ENCODE peak calls at places on chromosomes 4 and X, in four cellular contexts. B, R, C and D are unnamed samples.

GRCh38 chrX:100376581-100376980 is 33.5 kb downstream of the PCDH19 start:
- DNase-seq in C (no peak), R (no peak), B (no peak), D (no peak)

GRCh38 chr4:65661469-65661868 is 8.8 kb downstream of the EPHA5 start:
- DNase-seq in C (no peak), B (peak; percentile 84), R (no peak), D (no peak)

GRCh38 chrX:78619829-78620228 is 39.3 kb downstream of the RTL3 start:
- DNase-seq in B (no peak), R (peak; percentile 20), C (peak; percentile 32), D (no peak)

GRCh38 chr4:74658114-74658513 is 136.2 kb downstream of the BTC start:
- DNase-seq in C (no peak), B (no peak), R (no peak), D (no peak)

GRCh38 chr4:53908661-53909078 is 155.7 kb downstream of the CHIC2 start:
- DNase-seq in C (no peak), R (peak; percentile 87), B (peak; percentile 69), D (peak; percentile 13)

GRCh38 chr4:101114936-101115372 is 232.4 kb downstream of the PPP3CA start:
- DNase-seq in B (no peak), C (no peak), R (no peak), D (no peak)

GRCh38 chr4:3413217-3413671 is 28.5 kb upstream of the HGFAC start:
- DNase-seq in C (peak; percentile 25), R (no peak), B (no peak), D (no peak)

GRCh38 chr4:145618210-145618911 is 824 bp upstream of the MMAA start:
- DNase-seq in C (no peak), R (no peak), B (peak; percentile 38), D (no peak)

GRCh38 chr4:41432889-41433288 is 105.1 kb upstream of the LIMCH1 start:
- DNase-seq in C (no peak), R (peak; percentile 42), B (peak; percentile 82), D (no peak)

GRCh38 chr4:73727685-73728084 is 12.7 kb upstream of the CXCL8 start:
- DNase-seq in B (no peak), R (peak; percentile 59), C (peak; percentile 72), D (no peak)

GRCh38 chrX:119477812-119478232 is 9.6 kb downstream of the SLC25A5 start:
- DNase-seq in R (no peak), B (peak; percentile 51), C (no peak), D (no peak)

GRCh38 chr4:174071591-174071990 is 211.9 kb downstream of the FBXO8 start:
- DNase-seq in B (no peak), C (no peak), R (no peak), D (no peak)

GRCh38 chr4:85968945-85969830 is 390.7 kb downstream of the MAPK10 start:
- DNase-seq in B (peak; percentile 56), C (no peak), R (peak; percentile 82), D (no peak)

GRCh38 chr4:15343581-15343980 is 84.3 kb upstream of the C1QTNF7 start:
- DNase-seq in R (no peak), B (no peak), C (no peak), D (no peak)
- H3K27ac ChIP-seq in R (no peak overlapping the region), B (no peak overlapping the region), C (no peak overlapping the region), D (no peak overlapping the region)

GRCh38 chrX:2871817-2872216 is 43.1 kb downstream of the GYG2 start:
- DNase-seq in C (no peak), B (no peak), R (no peak), D (no peak)
- H3K27ac ChIP-seq in C (no peak overlapping the region), B (no peak overlapping the region), R (no peak overlapping the region), D (no peak overlapping the region)

GRCh38 chrX:40526412-40526811 is 54.4 kb upstream of the ATP6AP2 start:
- DNase-seq in R (no peak), B (no peak), C (no peak), D (no peak)
- H3K27ac ChIP-seq in R (no peak overlapping the region), B (no peak overlapping the region), C (no peak overlapping the region), D (no peak overlapping the region)

DNA sequence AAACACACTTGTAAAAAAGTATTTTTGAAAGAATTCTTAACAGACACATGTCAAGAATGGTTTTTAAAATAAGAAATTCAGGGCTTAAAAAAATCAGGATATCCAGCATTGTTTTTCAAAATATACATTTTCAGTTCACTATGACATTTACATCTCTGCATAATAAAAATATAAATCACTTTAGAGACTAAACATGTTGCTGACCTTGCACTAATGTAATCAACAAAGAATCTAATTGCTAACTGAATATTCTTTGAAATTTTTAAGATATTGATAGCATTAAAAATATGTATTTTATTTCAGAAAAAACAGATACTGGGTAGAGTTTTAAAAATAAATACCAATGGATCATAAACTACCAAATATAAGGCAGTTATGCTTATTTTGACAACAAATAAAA is 26.4 kb downstream of the RPS6KA6 start:
- DNase-seq in R (no peak), C (no peak), B (no peak), D (no peak)
- H3K27ac ChIP-seq in R (no peak overlapping the region), C (no peak overlapping the region), B (no peak overlapping the region), D (no peak overlapping the region)

GRCh38 chr4:83268491-83268890 is 16.1 kb downstream of the COQ2 start:
- DNase-seq in B (no peak), R (no peak), C (no peak), D (no peak)
- H3K27ac ChIP-seq in B (no peak overlapping the region), R (no peak overlapping the region), C (no peak overlapping the region), D (no peak overlapping the region)

GRCh38 chr4:40179360-40179759 is 17.5 kb upstream of the RHOH start:
- DNase-seq in C (no peak), B (no peak), R (no peak), D (no peak)

GRCh38 chr4:40178672-40179071 is 18.2 kb upstream of the RHOH start:
- DNase-seq in C (no peak), R (no peak), B (no peak), D (no peak)

GRCh38 chr4:40182979-40183378 is 13.9 kb upstream of the RHOH start:
- DNase-seq in R (no peak), C (no peak), B (no peak), D (no peak)

GRCh38 chr4:40182041-40182440 is 14.8 kb upstream of the RHOH start:
- DNase-seq in C (no peak), R (no peak), B (no peak), D (no peak)

DNA sequence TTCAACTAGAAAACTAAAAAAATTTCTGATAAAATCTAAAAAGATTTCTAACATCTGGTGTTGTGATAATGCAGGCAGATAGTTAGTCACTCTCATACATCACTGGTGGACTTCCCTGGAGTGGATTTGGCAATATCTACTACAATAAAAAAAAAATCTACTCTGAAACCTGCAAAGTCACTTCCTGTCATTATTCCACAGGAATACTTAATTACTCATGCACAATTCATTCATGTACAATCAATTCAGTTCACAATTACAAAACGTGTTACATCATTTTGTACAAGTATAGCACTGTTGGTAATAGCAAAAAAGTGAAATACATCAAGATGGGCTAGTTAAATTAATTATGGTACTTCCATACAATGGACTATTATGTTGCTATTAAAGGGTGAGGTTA is 16.5 kb upstream of the RHOH start:
- DNase-seq in C (no peak), B (peak; percentile 88), R (peak; percentile 85), D (no peak)
- H3K27ac ChIP-seq in C (no peak overlapping the region), B (peak overlapping the region; percentile 80), R (peak overlapping the region; percentile 70), D (no peak overlapping the region)

GRCh38 chrX:12953420-12953819 is 21.5 kb upstream of the TMSB4X start:
- DNase-seq in R (no peak), B (no peak), C (no peak), D (no peak)
- H3K27ac ChIP-seq in R (no peak overlapping the region), B (peak overlapping the region; percentile 13), C (no peak overlapping the region), D (no peak overlapping the region)